ENCODE peak calls at places on chromosomes 13 and 19, in four cellular contexts. F is neural progenitor cell, K is MM.1S, B is PC-3. S is an unnamed sample.

GRCh38 chr19:43589680-43590079 is 6.3 kb downstream of the IRGQ start:
- DNase-seq in F (no peak), K (no peak), B (no peak), S (peak; percentile 29)

GRCh38 chr19:42129399-42130253 is 2.6 kb downstream of the POU2F2 start:
- DNase-seq in F (no peak), K (peak; percentile 70), B (no peak), S (peak; percentile 97)

GRCh38 chr19:37635076-37636056 is 19.9 kb downstream of the ZFP30 start:
- DNase-seq in F (no peak), K (no peak), B (no peak), S (no peak)

GRCh38 chr19:45667620-45668341 is at the start of gene GIPR:
- DNase-seq in F (peak; percentile 66), K (no peak), B (peak; percentile 70), S (peak; percentile 76)

GRCh38 chr13:78875792-78876580 is 217.0 kb upstream of the OBI1 start:
- DNase-seq in F (peak; percentile 9), K (no peak), B (peak; percentile 3), S (peak; percentile 26)

GRCh38 chr19:1668339-1669123 is 16.1 kb upstream of the TCF3 start:
- DNase-seq in F (peak; percentile 54), K (peak; percentile 77), B (no peak), S (no peak)

GRCh38 chr13:76969488-76970365 is 21.4 kb downstream of the ACOD1 start:
- DNase-seq in F (peak; percentile 12), K (no peak), B (peak; percentile 26), S (no peak)

GRCh38 chr19:46972301-46972700 is 47.3 kb upstream of the NPAS1 start:
- DNase-seq in F (no peak), K (no peak), B (no peak), S (no peak)

GRCh38 chr13:28718186-28718537 is 608 bp downstream of the SLC46A3 start:
- DNase-seq in F (no peak), K (no peak), B (no peak), S (peak; percentile 20)

GRCh38 chr19:35000647-35001501 is 751 bp downstream of the GRAMD1A start:
- DNase-seq in F (peak; percentile 43), K (peak; percentile 41), B (peak; percentile 30), S (peak; percentile 89)

GRCh38 chr13:97113231-97114001 is 108.7 kb upstream of the MBNL2 start:
- DNase-seq in F (no peak), K (no peak), B (no peak), S (no peak)

GRCh38 chr19:32421589-32422361 is 16.2 kb downstream of the DPY19L3 start:
- DNase-seq in F (no peak), K (no peak), B (no peak), S (peak; percentile 18)

GRCh38 chr19:2542341-2543069 is 66.6 kb downstream of the GADD45B start:
- DNase-seq in F (no peak), K (no peak), B (no peak), S (no peak)

DNA sequence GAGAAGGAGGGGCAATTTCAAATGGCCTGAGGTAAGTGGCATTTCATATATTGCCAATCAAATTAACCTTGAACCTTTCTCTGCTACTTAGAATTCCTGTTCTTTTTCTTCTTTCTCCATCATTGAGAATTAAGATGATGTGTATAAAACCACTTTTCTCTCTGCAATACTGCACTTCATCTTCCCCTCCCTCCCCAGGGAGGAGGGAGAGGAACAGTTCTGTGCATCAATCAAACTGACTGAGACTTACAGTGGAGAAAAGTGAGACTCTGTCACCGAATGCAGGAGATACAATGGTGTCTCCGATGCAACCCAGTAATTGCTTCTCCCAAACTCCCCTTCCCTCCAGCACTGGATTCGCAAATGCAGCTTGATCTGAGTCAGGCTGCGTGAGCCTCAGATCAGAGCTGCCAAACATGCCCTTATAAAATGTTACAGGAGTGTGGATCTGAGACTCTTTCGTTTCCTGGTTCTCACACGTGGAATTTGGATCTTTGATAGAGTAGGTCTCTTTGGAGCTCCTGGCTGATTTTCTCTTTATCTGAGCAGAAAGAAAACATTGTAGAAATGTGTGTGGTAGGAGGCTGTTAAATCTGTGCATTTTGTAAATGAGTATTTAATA is 91.5 kb downstream of the SLC10A2 start:
- DNase-seq in F (no peak), K (no peak), B (peak; percentile 2), S (no peak)
- H2AFZ ChIP-seq in F (peak overlapping the region; percentile 84), K (no peak overlapping the region), B (no peak overlapping the region), S (no peak overlapping the region)

DNA sequence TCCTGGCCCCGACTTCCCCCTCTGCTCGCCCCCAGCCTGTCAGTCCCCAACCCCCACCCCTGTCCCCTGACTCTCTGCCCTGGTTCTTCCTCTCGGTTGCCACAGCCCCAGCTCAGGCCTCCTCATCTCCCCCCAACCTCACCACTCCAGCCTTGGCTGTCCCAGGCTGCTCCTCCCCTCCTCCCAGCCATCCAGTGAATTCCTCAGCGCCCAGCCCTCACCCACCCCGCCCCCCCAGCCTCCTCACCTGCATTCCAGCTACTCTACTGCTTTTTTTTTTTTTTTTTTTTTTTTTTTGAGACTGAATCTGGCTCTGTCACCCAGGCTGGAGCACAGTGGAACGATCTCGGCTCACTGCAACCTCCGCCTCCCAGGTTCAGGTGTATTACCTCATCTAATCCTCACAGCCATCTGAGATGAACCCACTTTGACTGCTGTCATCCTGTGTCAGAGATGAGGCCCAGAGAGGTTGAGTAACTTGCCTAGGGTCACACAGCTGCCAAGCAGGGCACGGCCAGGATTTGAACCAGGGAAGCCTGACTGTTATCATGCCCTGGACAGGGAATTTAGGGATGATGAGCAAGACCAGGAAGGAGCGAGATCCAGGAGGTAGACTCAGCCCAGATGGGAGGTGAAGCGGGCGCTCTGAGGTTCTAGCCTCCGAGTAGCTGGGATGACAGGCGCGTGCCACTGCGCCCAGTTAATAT is 2.6 kb downstream of the SULT2B1 start:
- DNase-seq in F (peak; percentile 70), K (no peak), B (peak; percentile 16), S (no peak)
- H3K4me3 ChIP-seq in F (no peak overlapping the region), K (no peak overlapping the region), B (no peak overlapping the region), S (no peak overlapping the region)

GRCh38 chr13:19791953-19792537 is 9.3 kb upstream of the PSPC1 start:
- DNase-seq in F (peak; percentile 21), K (no peak), B (no peak), S (no peak)
- TF ChIP-seq EZH2phosphoT487 in F (no peak), K (no peak), B (no peak), S (no peak)

DNA sequence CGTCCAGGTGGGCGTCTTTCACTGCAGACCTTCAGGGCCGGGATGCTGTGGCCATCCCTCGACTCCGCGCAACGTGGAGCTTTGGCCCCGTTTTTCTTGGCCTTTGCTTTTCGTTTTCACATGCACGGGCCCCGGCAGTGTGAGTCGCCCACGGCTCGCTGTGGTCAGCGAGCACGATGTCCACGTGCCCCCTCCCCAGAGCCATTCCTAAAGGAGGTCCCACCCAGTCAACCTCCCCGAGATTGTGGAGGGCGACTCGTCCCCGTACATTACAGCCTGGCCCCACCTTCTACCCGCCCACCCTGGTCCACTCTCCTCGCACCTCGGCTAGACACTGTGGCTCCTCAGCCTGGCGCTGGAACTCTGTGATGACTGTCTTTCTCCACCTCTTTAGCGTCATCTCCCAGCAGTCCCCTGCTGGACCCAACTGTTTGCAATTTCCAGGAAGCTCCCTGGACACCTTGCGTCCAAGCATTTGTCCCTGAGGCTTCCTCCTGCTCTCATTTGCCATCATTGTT is 405 bp downstream of the ZNF446 start:
- DNase-seq in F (no peak), K (no peak), B (no peak), S (no peak)
- H2AFZ ChIP-seq in F (peak overlapping the region; percentile 22), K (peak overlapping the region; percentile 89), B (peak overlapping the region; percentile 86), S (peak overlapping the region; percentile 48)

GRCh38 chr13:108325863-108326262 is 56.3 kb downstream of the TNFSF13B start:
- DNase-seq in F (no peak), K (no peak), B (no peak), S (peak; percentile 4)

GRCh38 chr13:108332791-108333190 is 63.3 kb downstream of the TNFSF13B start:
- DNase-seq in F (no peak), K (no peak), B (no peak), S (no peak)

GRCh38 chr13:108326318-108326717 is 56.8 kb downstream of the TNFSF13B start:
- DNase-seq in F (no peak), K (peak; percentile 61), B (no peak), S (peak; percentile 66)

GRCh38 chr13:108328848-108329247 is 59.3 kb downstream of the TNFSF13B start:
- DNase-seq in F (no peak), K (no peak), B (no peak), S (peak; percentile 35)
- H3K4me3 ChIP-seq in F (no peak overlapping the region), K (no peak overlapping the region), B (no peak overlapping the region), S (no peak overlapping the region)

DNA sequence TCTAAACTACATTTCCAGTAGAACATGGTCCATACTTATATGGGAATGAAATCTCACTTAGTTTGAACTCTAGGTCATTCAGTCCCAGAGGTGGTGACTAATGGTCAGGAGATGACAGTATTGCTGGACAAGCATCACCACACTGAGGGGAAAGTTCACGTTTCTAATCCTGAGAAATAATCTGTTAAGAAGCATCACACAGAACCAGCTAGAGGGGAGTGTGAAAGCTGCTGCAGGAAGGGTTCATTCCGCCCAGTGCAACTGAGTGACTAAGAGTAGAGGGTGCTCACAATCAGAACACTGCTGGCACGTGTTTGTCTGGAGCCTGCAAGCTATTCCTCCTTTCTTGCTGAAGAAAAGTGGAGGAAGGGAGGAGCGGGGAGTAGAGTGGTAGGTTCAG is 2.7 kb downstream of the COL4A1 start:
- DNase-seq in F (no peak), K (no peak), B (no peak), S (no peak)
- TF ChIP-seq EZH2phosphoT487 in F (no peak), K (no peak), B (no peak), S (no peak)

GRCh38 chr13:44004881-44005280 is 125.2 kb downstream of the LACC1 start:
- DNase-seq in F (no peak), K (no peak), B (peak; percentile 62), S (no peak)
- H2AFZ ChIP-seq in F (no peak overlapping the region), K (no peak overlapping the region), B (no peak overlapping the region), S (no peak overlapping the region)

DNA sequence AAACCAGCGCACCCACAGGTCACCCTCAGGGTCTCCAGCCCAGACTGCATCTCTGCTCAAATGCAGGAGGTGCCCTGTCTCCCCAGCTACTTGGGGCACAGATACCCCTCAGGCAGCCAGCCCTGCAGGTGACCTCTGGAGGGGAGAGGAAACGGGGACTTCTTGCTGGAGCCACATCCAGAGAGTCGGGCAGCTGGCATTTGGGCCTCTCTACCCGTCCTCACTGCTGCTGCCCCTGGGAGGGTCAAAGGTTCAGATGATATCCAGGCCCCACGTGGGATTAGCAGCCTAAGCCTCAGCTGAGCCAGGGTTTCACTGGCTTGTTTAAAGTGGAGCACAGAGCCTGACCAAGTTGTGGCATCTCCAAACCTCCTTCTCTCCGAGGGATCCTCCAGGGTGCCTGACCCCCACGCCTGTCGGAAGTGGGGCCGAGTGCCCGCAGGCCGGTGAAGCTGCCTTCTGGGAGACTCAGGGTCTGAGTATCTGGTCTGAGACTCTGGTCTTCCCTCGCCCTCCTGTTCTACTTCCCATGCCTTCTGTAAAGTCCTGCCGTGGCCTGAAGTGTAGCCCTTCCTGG is 2.2 kb downstream of the RASA3 start:
- DNase-seq in F (peak; percentile 57), K (no peak), B (no peak), S (no peak)
- H3K4me3 ChIP-seq in F (peak overlapping the region; percentile 77), K (peak overlapping the region; percentile 91), B (peak overlapping the region; percentile 69), S (peak overlapping the region; percentile 63)

GRCh38 chr19:30784850-30785459 is 412.8 kb downstream of the ZNF536 start:
- DNase-seq in F (peak; percentile 55), K (peak; percentile 41), B (peak; percentile 3), S (peak; percentile 43)
- TF ChIP-seq EZH2phosphoT487 in F (no peak), K (no peak), B (no peak), S (no peak)